ENCODE peak calls at places on chromosomes 5 and 9, in ten cellular contexts. B is Calu3, S is MM.1S, J is cardiac muscle cell, D is spleen, I is AG10803, N is A549, V is foreskin fibroblast, K is psoas muscle, Y is esophagus squamous epithelium. E is an unnamed sample.

GRCh38 chr9:137967280-137967943 is 89.8 kb downstream of the CACNA1B start:
- DNase-seq in N (no peak), Y (no peak), B (no peak), I (no peak), J (no peak), S (no peak), D (peak; percentile 28), K (no peak), V (no peak), E (no peak)

GRCh38 chr9:79955300-79955699 is 383.5 kb downstream of the TLE4 start:
- DNase-seq in B (no peak), Y (no peak), N (no peak), S (no peak), I (peak; percentile 3), K (no peak), D (no peak), V (no peak), J (peak; percentile 6), E (no peak)

GRCh38 chr5:36877667-36878420 is 1.3 kb downstream of the NIPBL start:
- DNase-seq in S (no peak), D (no peak), V (peak; percentile 38), Y (no peak), K (no peak), N (peak; percentile 64), J (peak; percentile 21), B (no peak), I (no peak), E (peak; percentile 62)

GRCh38 chr5:53246042-53246836 is 136.7 kb upstream of the MOCS2 start:
- DNase-seq in S (peak; percentile 70), K (no peak), Y (no peak), B (no peak), J (peak; percentile 61), D (no peak), V (peak; percentile 88), I (peak; percentile 97), N (no peak), E (no peak)

GRCh38 chr9:133920471-133920870 is 71.7 kb downstream of the VAV2 start:
- DNase-seq in D (no peak), I (no peak), K (no peak), S (no peak), N (no peak), V (no peak), Y (no peak), B (no peak), J (no peak), E (no peak)

GRCh38 chr5:37703841-37704241 is 136.0 kb downstream of the GDNF start:
- DNase-seq in Y (no peak), J (no peak), V (peak; percentile 24), I (no peak), N (no peak), S (no peak), K (no peak), B (no peak), D (no peak), E (no peak)

GRCh38 chr5:159304961-159305595 is 25.2 kb downstream of the IL12B start:
- DNase-seq in D (no peak), I (no peak), S (no peak), N (no peak), Y (no peak), V (peak; percentile 35), J (no peak), B (no peak), K (no peak), E (no peak)

GRCh38 chr5:133489632-133490031 is 122.7 kb downstream of the FSTL4 start:
- DNase-seq in D (no peak), K (no peak), V (no peak), B (peak; percentile 32), S (peak; percentile 74), J (no peak), I (no peak), N (peak; percentile 40), Y (no peak), E (peak; percentile 41)

GRCh38 chr9:37004424-37004935 is 29.6 kb downstream of the PAX5 start:
- DNase-seq in Y (no peak), B (no peak), D (no peak), J (no peak), K (no peak), V (no peak), I (no peak), N (no peak), S (no peak), E (no peak)

GRCh38 chr5:65834306-65834705 is 92.1 kb upstream of the ERBIN start:
- DNase-seq in N (no peak), K (no peak), S (no peak), Y (no peak), B (no peak), D (no peak), J (no peak), V (no peak), I (no peak), E (no peak)

GRCh38 chr9:131410051-131410491 is 16.2 kb downstream of the PRRC2B start:
- DNase-seq in V (peak; percentile 67), S (no peak), D (no peak), N (no peak), K (no peak), Y (no peak), J (peak; percentile 77), I (peak; percentile 79), B (no peak), E (no peak)

GRCh38 chr5:95858023-95858461 is 35.5 kb upstream of the GLRX start:
- DNase-seq in I (peak; percentile 95), B (no peak), V (peak; percentile 92), K (peak; percentile 69), J (peak; percentile 91), Y (no peak), D (no peak), N (no peak), S (no peak), E (no peak)

GRCh38 chr9:83062653-83063527 is at the start of gene RASEF:
- DNase-seq in J (peak; percentile 13), D (peak; percentile 74), N (peak; percentile 80), Y (no peak), V (peak; percentile 67), I (no peak), B (peak; percentile 91), K (no peak), S (no peak), E (no peak)

GRCh38 chr9:5719546-5719945 is 90.6 kb downstream of the RIC1 start:
- DNase-seq in V (peak; percentile 22), S (no peak), I (no peak), D (no peak), Y (no peak), J (no peak), K (no peak), N (peak; percentile 9), B (no peak), E (no peak)

GRCh38 chr5:174056064-174056842 is 10.7 kb downstream of the NSG2 start:
- DNase-seq in B (no peak), I (no peak), Y (no peak), V (no peak), K (no peak), S (no peak), J (no peak), N (no peak), D (no peak), E (no peak)
- TF ChIP-seq CTCF in B (no peak), I (no peak), Y (no peak), V (no peak), K (peak; percentile 6), S (peak; percentile 35), J (no peak), N (no peak), D (no peak), E (peak; percentile 47)

DNA sequence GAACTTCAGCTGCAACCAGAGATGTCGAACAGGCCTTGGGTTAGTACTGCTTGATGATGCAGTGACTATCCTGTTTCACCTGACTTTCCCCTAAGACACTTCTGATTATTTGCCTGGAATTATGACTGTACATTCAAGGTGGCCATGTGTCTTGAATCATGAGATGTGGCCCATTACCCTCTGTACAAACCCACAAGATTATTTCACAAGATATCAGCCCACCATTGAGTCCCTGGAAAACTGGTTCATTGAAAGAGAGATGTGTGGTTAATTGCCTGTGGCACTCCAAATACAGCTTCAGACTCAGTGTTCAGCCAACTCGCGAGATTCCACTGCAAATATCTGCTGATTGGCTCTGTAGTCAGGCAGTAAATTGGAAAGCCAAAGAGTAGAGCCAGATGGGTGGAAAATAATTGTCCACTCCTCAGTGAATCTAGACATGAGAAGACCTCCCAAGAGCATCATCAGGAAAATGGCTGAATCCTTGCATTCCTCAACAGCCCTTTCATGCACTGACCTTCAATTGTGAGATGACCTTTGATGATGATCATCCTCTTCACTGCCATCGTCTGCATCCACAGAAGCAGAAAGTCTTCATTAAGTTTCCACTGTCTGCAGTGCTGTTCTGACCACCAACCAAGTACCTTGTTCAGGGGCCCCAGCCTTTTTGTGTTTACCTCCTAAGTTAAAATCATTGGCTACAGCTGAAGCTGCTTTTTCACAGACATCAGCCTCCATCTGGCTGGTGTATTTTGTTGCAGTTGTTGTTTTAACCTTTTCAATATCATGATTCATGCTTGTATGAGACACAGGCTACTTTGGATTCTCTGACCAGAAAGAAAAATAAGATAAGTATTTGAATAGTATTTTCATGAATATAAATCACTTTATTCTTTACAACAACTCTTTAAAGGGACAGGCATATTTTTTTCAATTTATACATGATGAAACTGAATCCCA is 75.2 kb downstream of the ESM1 start:
- DNase-seq in S (no peak), D (no peak), Y (no peak), J (peak; percentile 41), V (peak; percentile 82), B (no peak), I (peak; percentile 25), N (no peak), K (no peak), E (no peak)
- TF ChIP-seq CTCF in S (no peak), D (no peak), Y (no peak), J (no peak), V (no peak), B (no peak), I (no peak), N (no peak), K (no peak), E (no peak)

GRCh38 chr9:4386819-4387218 is 87.0 kb upstream of the GLIS3 start:
- DNase-seq in K (no peak), N (peak; percentile 12), I (no peak), V (no peak), B (peak; percentile 8), S (no peak), Y (no peak), D (no peak), J (no peak), E (no peak)
- TF ChIP-seq CTCF in K (no peak), N (no peak), I (no peak), V (no peak), B (no peak), S (no peak), Y (no peak), D (no peak), J (no peak), E (no peak)

DNA sequence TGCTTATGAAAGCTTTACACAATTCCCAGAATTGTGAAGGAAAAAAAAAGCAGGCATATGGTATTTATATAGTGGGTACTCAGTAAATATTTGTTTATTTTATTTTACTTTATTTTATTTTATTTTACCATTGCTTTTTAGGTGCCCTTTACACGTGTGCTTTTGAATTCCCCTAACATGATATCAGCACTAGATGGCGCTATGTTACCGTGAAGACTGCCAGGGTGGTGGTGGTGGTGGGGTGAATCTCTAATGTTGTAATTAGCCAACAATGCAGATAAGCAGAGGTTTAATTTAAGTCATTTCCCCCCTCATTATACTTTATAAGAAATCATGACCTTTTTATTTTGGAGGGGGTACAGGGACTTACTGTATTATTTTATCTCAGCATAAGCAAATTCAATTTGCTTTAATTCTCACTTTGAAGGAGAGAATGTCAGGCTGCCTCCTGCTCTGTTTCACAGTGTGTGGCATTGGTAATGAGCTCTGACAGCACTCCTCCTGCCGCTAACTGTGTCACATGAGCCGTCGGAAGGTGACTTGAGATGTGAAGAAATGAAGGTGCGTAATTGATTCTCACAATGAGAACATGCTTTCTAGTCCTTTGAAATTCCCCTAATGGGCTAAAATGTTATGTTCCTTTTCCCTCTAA is 165.6 kb downstream of the YTHDC2 start:
- DNase-seq in K (no peak), N (peak; percentile 43), J (peak; percentile 66), V (peak; percentile 49), I (peak; percentile 34), D (no peak), S (peak; percentile 54), Y (no peak), B (peak; percentile 61), E (peak; percentile 24)
- TF ChIP-seq CTCF in K (peak; percentile 68), N (peak; percentile 74), J (peak; percentile 76), V (peak; percentile 78), I (peak; percentile 82), D (peak; percentile 61), S (peak; percentile 62), Y (peak; percentile 71), B (peak; percentile 78), E (peak; percentile 81)